ENCODE peak calls at places on chromosomes 7 and 10, in four cellular contexts. N is Peyer's patch, H is pancreas, L is uterus. W is an unnamed sample.
A peak's percentile ranks its signal among the peaks of the same experiment; 100 is the strongest.

GRCh38 chr7:1967512-1968396 is 265.0 kb downstream of the MAD1L1 start:
- DNase-seq in N (no peak), H (no peak), L (no peak), W (no peak)

GRCh38 chr10:18650618-18651017 is 769 bp downstream of the NSUN6 start:
- DNase-seq in H (no peak), N (no peak), L (no peak), W (no peak)

GRCh38 chr7:45922810-45923209 is 1.7 kb upstream of the IGFBP3 start:
- DNase-seq in H (no peak), L (no peak), N (no peak), W (no peak)

GRCh38 chr10:108911814-108912541 is 1011.3 kb downstream of the XPNPEP1 start:
- DNase-seq in N (peak; percentile 26), L (peak; percentile 73), H (peak; percentile 74), W (peak; percentile 52)

GRCh38 chr10:44390585-44391072 is 5.7 kb upstream of the CXCL12 start:
- DNase-seq in H (no peak), N (no peak), L (peak; percentile 13), W (no peak)

GRCh38 chr7:34949356-34949755 is 87.9 kb downstream of the DPY19L1 start:
- DNase-seq in L (no peak), N (no peak), H (no peak), W (no peak)

GRCh38 chr7:1284743-1285458 is 52.2 kb downstream of the UNCX start:
- DNase-seq in L (no peak), N (no peak), H (no peak), W (no peak)

GRCh38 chr10:21570761-21571521 is 36.9 kb downstream of the MLLT10 start:
- DNase-seq in N (no peak), H (no peak), L (no peak), W (no peak)

GRCh38 chr7:132739271-132739955 is 163.1 kb upstream of the PLXNA4 start:
- DNase-seq in L (peak; percentile 18), N (no peak), H (no peak), W (no peak)

GRCh38 chr10:43237631-43238446 is 29.0 kb downstream of the RASGEF1A start:
- DNase-seq in H (peak; percentile 3), L (peak; percentile 7), N (no peak), W (no peak)

GRCh38 chr10:80599424-80599847 is 61.7 kb downstream of the SH2D4B start:
- DNase-seq in H (no peak), L (no peak), N (no peak), W (peak; percentile 45)

GRCh38 chr7:157427811-157428553 is 91.2 kb downstream of the DNAJB6 start:
- DNase-seq in H (no peak), L (no peak), N (no peak), W (no peak)

GRCh38 chr7:16514729-16515128 is 11.9 kb upstream of the LRRC72 start:
- DNase-seq in N (no peak), L (no peak), H (no peak), W (no peak)

GRCh38 chr10:87734987-87735827 is 75.5 kb downstream of the PAPSS2 start:
- DNase-seq in H (no peak), L (peak; percentile 34), N (no peak), W (no peak)

GRCh38 chr10:21810582-21811244 is 192.8 kb downstream of the DNAJC1 start:
- DNase-seq in H (no peak), N (no peak), L (no peak), W (no peak)

GRCh38 chr7:76397409-76398183 is 11.9 kb downstream of the SSC4D start:
- DNase-seq in N (peak; percentile 80), H (peak; percentile 90), L (peak; percentile 83), W (peak; percentile 82)

GRCh38 chr10:123141791-123142700 is 5.9 kb upstream of the HMX2 start:
- DNase-seq in H (no peak), N (no peak), L (no peak), W (no peak)

GRCh38 chr7:74343281-74344127 is 54.3 kb downstream of the CLIP2 start:
- DNase-seq in N (no peak), L (no peak), H (no peak), W (no peak)

GRCh38 chr10:6607187-6607586 is 27.1 kb upstream of the PRKCQ start:
- DNase-seq in H (no peak), L (no peak), N (no peak), W (no peak)

GRCh38 chr7:32161708-32162107 is 91.5 kb upstream of the PDE1C start:
- DNase-seq in N (no peak), L (peak; percentile 30), H (no peak), W (no peak)

GRCh38 chr10:73873843-73874215 is 526 bp downstream of the CAMK2G start:
- DNase-seq in L (no peak), N (peak; percentile 21), H (no peak), W (no peak)

GRCh38 chr7:65251851-65252620 is 121.6 kb upstream of the ZNF92 start:
- DNase-seq in N (peak; percentile 22), H (peak; percentile 67), L (no peak), W (peak; percentile 79)

GRCh38 chr10:62652114-62652513 is 152.4 kb upstream of the ADO start:
- DNase-seq in N (no peak), H (no peak), L (no peak), W (no peak)

GRCh38 chr7:111080495-111081105 is 10.3 kb upstream of the LRRN3 start:
- DNase-seq in N (no peak), L (no peak), H (no peak), W (no peak)

GRCh38 chr7:101991860-101992259 is 174.4 kb downstream of the CUX1 start:
- DNase-seq in H (no peak), N (no peak), L (no peak), W (no peak)

GRCh38 chr7:17234398-17235021 is 63.9 kb upstream of the AHR start:
- DNase-seq in N (peak; percentile 43), H (no peak), L (no peak), W (no peak)

GRCh38 chr10:130179640-130180039 is 43.4 kb downstream of the GLRX3 start:
- DNase-seq in N (no peak), H (no peak), L (no peak), W (no peak)

GRCh38 chr10:43118631-43119415 is 19.4 kb upstream of the CSGALNACT2 start:
- DNase-seq in L (no peak), N (no peak), H (peak; percentile 9), W (no peak)

GRCh38 chr10:42932735-42933453 is 144.0 kb upstream of the RET start:
- DNase-seq in L (no peak), N (no peak), H (peak; percentile 31), W (peak; percentile 28)

GRCh38 chr10:132774905-132775863 is 10.8 kb downstream of the NKX6-2 start:
- DNase-seq in N (no peak), L (no peak), H (peak; percentile 86), W (no peak)

GRCh38 chr10:35908451-35908850 is 266.4 kb upstream of the FZD8 start:
- DNase-seq in H (no peak), N (no peak), L (no peak), W (no peak)

GRCh38 chr10:132489053-132489703 is 48.4 kb upstream of the INPP5A start:
- DNase-seq in N (no peak), L (peak; percentile 42), H (no peak), W (no peak)

GRCh38 chr10:28331821-28332220 is 29.0 kb upstream of the MPP7 start:
- DNase-seq in H (no peak), N (no peak), L (no peak), W (no peak)

GRCh38 chr10:116287906-116288501 is 15.0 kb upstream of the GFRA1 start:
- DNase-seq in N (no peak), L (peak; percentile 32), H (no peak), W (no peak)

GRCh38 chr7:11456574-11456973 is 375.4 kb downstream of the THSD7A start:
- DNase-seq in L (no peak), N (no peak), H (no peak), W (no peak)
- TF ChIP-seq CTCF in L (no peak), N (no peak), H (no peak), W (no peak)

GRCh38 chr7:103317009-103317408 is 19.8 kb downstream of the PMPCB start:
- DNase-seq in L (no peak), N (no peak), H (no peak), W (no peak)

GRCh38 chr7:103314849-103315248 is 17.6 kb downstream of the PMPCB start:
- DNase-seq in N (no peak), L (no peak), H (no peak), W (no peak)

DNA sequence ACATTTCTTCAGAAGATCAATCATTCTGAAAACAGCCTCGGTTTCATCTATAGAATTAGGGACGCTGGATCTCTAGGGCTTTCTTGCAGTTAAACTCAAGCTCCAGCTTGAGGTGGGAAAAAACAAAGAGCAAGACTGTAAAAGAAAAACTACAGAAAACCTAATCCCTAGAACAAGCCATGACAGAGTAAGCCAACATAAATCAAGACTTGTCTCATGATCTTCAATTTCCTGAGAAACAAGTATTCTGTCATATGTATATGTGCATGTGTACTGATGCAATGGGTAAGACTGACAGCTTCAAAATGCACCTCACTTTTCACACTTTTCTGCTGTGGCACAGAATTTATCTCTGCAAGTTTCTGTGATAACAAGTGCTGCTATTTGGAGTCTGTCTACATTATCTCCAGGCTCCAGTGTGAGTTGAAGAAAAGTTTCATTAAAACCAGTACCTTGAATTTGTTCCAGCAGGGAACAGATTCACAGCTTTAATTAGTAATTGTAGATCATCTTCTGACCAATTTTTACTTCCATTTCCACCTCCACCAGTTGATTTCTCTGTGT is 19.2 kb downstream of the PMPCB start:
- DNase-seq in H (no peak), L (no peak), N (no peak), W (no peak)
- H3K4me1 ChIP-seq in H (no peaks in the 10 kb centered on the region), L (no peaks in the 10 kb centered on the region), N (no peaks in the 10 kb centered on the region), W (no peaks in the 10 kb centered on the region)

GRCh38 chr10:3264178-3264867 is 91.7 kb upstream of the PITRM1 start:
- DNase-seq in N (no peak), L (no peak), H (no peak), W (no peak)

GRCh38 chr10:3265081-3265480 is 92.5 kb upstream of the PITRM1 start:
- DNase-seq in N (no peak), H (no peak), L (no peak), W (no peak)

GRCh38 chr10:3263082-3263481 is 90.5 kb upstream of the PITRM1 start:
- DNase-seq in H (no peak), L (no peak), N (no peak), W (no peak)

GRCh38 chr10:3261921-3262320 is 89.3 kb upstream of the PITRM1 start:
- DNase-seq in L (no peak), H (no peak), N (no peak), W (no peak)

GRCh38 chr10:3263747-3264146 is 91.2 kb upstream of the PITRM1 start:
- DNase-seq in H (no peak), L (no peak), N (no peak), W (no peak)
- TF ChIP-seq CTCF in H (no peak), L (no peak), N (no peak), W (no peak)

GRCh38 chr10:102274062-102274461 is 28.7 kb downstream of the GBF1 start:
- DNase-seq in L (no peak), N (no peak), H (no peak), W (no peak)

GRCh38 chr10:102266670-102267069 is 21.3 kb downstream of the GBF1 start:
- DNase-seq in H (no peak), L (no peak), N (no peak), W (no peak)

GRCh38 chr10:102268333-102268999 is 23.1 kb downstream of the GBF1 start:
- DNase-seq in H (no peak), L (no peak), N (no peak), W (no peak)

GRCh38 chr10:102267748-102268147 is 22.4 kb downstream of the GBF1 start:
- DNase-seq in N (no peak), H (no peak), L (no peak), W (no peak)

DNA sequence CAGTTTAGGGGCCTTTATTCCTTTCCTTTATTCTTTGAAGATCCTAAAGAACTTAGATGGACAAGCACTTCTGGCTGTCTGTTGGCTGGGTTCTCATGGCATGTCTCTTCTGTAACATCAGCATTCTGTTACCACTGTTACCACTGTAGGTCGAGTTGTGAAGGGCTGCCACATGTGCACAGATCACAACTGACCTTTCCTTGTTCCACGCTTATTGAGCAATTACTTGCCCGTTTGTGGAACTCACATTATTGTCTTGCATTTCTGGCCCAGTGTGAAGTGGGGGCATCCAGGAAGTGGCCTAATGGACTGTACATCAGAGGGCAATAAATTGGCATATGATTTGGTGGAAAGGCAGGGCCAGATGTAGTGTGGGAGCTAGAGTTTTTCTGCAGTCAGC is 23.7 kb downstream of the GBF1 start:
- DNase-seq in L (no peak), N (no peak), H (no peak), W (no peak)
- H3K4me1 ChIP-seq in L (peaks cover 8% of the 10 kb centered on the region), N (no peaks in the 10 kb centered on the region), H (peaks cover 6% of the 10 kb centered on the region), W (peaks cover 6% of the 10 kb centered on the region)